ENCODE peak calls at places on chromosomes 3 and 15, in eight cellular contexts. T, C, O, F, G, A, S and D are unnamed samples.

GRCh38 chr3:171162986-171163723 is 136.6 kb upstream of the SLC2A2 start:
- DNase-seq in A (peak; percentile 61), F (no peak), G (no peak), T (no peak), S (no peak), C (no peak), O (peak; percentile 64), D (no peak)

GRCh38 chr3:141243295-141243707 is 11.7 kb downstream of the PXYLP1 start:
- DNase-seq in C (no peak), O (no peak), S (no peak), T (peak; percentile 79), F (no peak), G (no peak), A (peak; percentile 11), D (no peak)

GRCh38 chr15:65245096-65245849 is 34.0 kb upstream of the CILP start:
- DNase-seq in A (no peak), T (no peak), S (peak; percentile 78), O (no peak), C (no peak), G (no peak), F (no peak), D (no peak)

GRCh38 chr3:194598771-194599557 is 34.3 kb downstream of the TMEM44 start:
- DNase-seq in S (no peak), G (no peak), F (no peak), T (no peak), O (no peak), A (no peak), C (no peak), D (no peak)

GRCh38 chr15:32849769-32850668 is 132.2 kb downstream of the GREM1 start:
- DNase-seq in O (no peak), A (no peak), F (no peak), C (no peak), T (no peak), S (no peak), G (no peak), D (no peak)

GRCh38 chr3:66763294-66763693 is 234.8 kb upstream of the KBTBD8 start:
- DNase-seq in F (no peak), A (no peak), O (no peak), G (no peak), T (no peak), C (no peak), S (no peak), D (no peak)

GRCh38 chr3:13121553-13122001 is 48.3 kb upstream of the IQSEC1 start:
- DNase-seq in G (no peak), S (no peak), O (no peak), A (no peak), C (no peak), T (no peak), F (no peak), D (no peak)

GRCh38 chr3:128573160-128573559 is 77.5 kb downstream of the RPN1 start:
- DNase-seq in C (no peak), O (no peak), A (peak; percentile 58), G (no peak), T (no peak), S (no peak), F (no peak), D (no peak)

GRCh38 chr3:133136114-133137041 is 98.2 kb downstream of the TMEM108 start:
- DNase-seq in C (no peak), O (no peak), G (peak; percentile 79), S (no peak), A (no peak), T (no peak), F (no peak), D (no peak)

GRCh38 chr3:120404876-120405275 is 45.9 kb downstream of the FSTL1 start:
- DNase-seq in F (no peak), S (no peak), A (no peak), T (no peak), G (no peak), C (no peak), O (no peak), D (no peak)

GRCh38 chr15:48861813-48862431 is 16.0 kb upstream of the EID1 start:
- DNase-seq in C (no peak), G (peak; percentile 54), F (no peak), T (no peak), S (no peak), A (peak; percentile 68), O (peak; percentile 49), D (no peak)

GRCh38 chr15:68773036-68773435 is 47.7 kb downstream of the ANP32A start:
- DNase-seq in G (no peak), A (no peak), C (no peak), O (no peak), T (no peak), F (no peak), S (no peak), D (no peak)

GRCh38 chr3:165532851-165533250 is 304.4 kb downstream of the BCHE start:
- DNase-seq in F (no peak), A (peak; percentile 10), C (no peak), G (no peak), S (no peak), T (no peak), O (no peak), D (no peak)

GRCh38 chr3:32821686-32822296 is 4.0 kb downstream of the TRIM71 start:
- DNase-seq in A (no peak), C (no peak), S (no peak), F (no peak), G (no peak), O (no peak), T (no peak), D (no peak)

GRCh38 chr3:102068327-102068726 is 219.0 kb downstream of the NFKBIZ start:
- DNase-seq in S (no peak), O (no peak), G (no peak), T (no peak), A (no peak), C (no peak), F (no peak), D (no peak)

GRCh38 chr3:152356870-152357276 is 88.1 kb downstream of the MBNL1 start:
- DNase-seq in C (no peak), O (no peak), T (no peak), A (no peak), G (no peak), S (no peak), F (no peak), D (no peak)

GRCh38 chr15:69224383-69224782 is 63.9 kb downstream of the GLCE start:
- DNase-seq in G (no peak), F (no peak), S (no peak), C (no peak), T (no peak), O (no peak), A (peak; percentile 13), D (no peak)

GRCh38 chr15:39785139-39785538 is 2.5 kb upstream of the FSIP1 start:
- DNase-seq in O (no peak), C (no peak), G (peak; percentile 23), F (no peak), S (no peak), A (peak; percentile 7), T (no peak), D (no peak)

GRCh38 chr3:115187149-115187757 is 40.2 kb upstream of the ZBTB20 start:
- DNase-seq in O (peak; percentile 65), F (no peak), T (no peak), S (no peak), G (no peak), C (no peak), A (no peak), D (no peak)

GRCh38 chr3:37899711-37900306 is 38.1 kb downstream of the CTDSPL start:
- DNase-seq in G (no peak), C (no peak), S (no peak), T (no peak), F (no peak), A (no peak), O (no peak), D (no peak)

GRCh38 chr3:76321615-76322014 is 536.3 kb upstream of the ZNF717 start:
- DNase-seq in F (no peak), C (no peak), O (no peak), T (no peak), S (no peak), A (no peak), G (no peak), D (no peak)

GRCh38 chr3:181726351-181727121 is 14.8 kb downstream of the SOX2 start:
- DNase-seq in C (no peak), F (no peak), O (no peak), A (peak; percentile 75), T (no peak), S (no peak), G (peak; percentile 96), D (no peak)

GRCh38 chr3:63706321-63707085 is 54.0 kb downstream of the SNTN start:
- DNase-seq in G (no peak), T (no peak), C (no peak), F (no peak), S (no peak), O (no peak), A (no peak), D (no peak)

GRCh38 chr15:36498401-36498800 is 81.0 kb upstream of the CDIN1 start:
- DNase-seq in C (no peak), T (no peak), F (no peak), A (no peak), S (no peak), G (no peak), O (no peak), D (no peak)

GRCh38 chr3:185781759-185782158 is 43.1 kb downstream of the IGF2BP2 start:
- DNase-seq in S (no peak), C (no peak), T (no peak), F (no peak), O (no peak), A (no peak), G (no peak), D (no peak)

GRCh38 chr15:86010398-86010797 is 69.3 kb upstream of the AGBL1 start:
- DNase-seq in T (no peak), C (no peak), A (no peak), F (no peak), G (no peak), O (no peak), S (no peak), D (no peak)

GRCh38 chr3:11601446-11602241 is 42.1 kb downstream of the VGLL4 start:
- DNase-seq in O (peak; percentile 82), A (peak; percentile 84), G (no peak), T (peak; percentile 68), S (no peak), C (peak; percentile 57), F (no peak), D (peak; percentile 74)

GRCh38 chr15:33580526-33580925 is 269.8 kb downstream of the RYR3 start:
- DNase-seq in T (no peak), A (no peak), O (no peak), C (no peak), S (no peak), F (no peak), G (no peak), D (no peak)

GRCh38 chr3:188925376-188925775 is 246.4 kb upstream of the TPRG1 start:
- DNase-seq in O (no peak), T (no peak), G (no peak), S (no peak), A (no peak), F (no peak), C (no peak), D (no peak)

GRCh38 chr3:134496481-134497071 is 10.7 kb downstream of the CEP63 start:
- DNase-seq in S (no peak), A (no peak), C (no peak), F (no peak), O (no peak), G (no peak), T (no peak), D (no peak)

GRCh38 chr3:187321766-187322165 is 30.2 kb upstream of the MASP1 start:
- DNase-seq in F (no peak), G (no peak), O (no peak), A (no peak), C (no peak), S (no peak), T (no peak), D (no peak)

GRCh38 chr3:123534264-123534663 is 50.6 kb downstream of the HACD2 start:
- DNase-seq in O (no peak), S (no peak), F (no peak), G (no peak), A (no peak), T (no peak), C (no peak), D (no peak)

GRCh38 chr3:35187908-35188307 is 451.4 kb upstream of the ARPP21 start:
- DNase-seq in C (no peak), F (no peak), A (no peak), T (no peak), S (no peak), O (no peak), G (no peak), D (no peak)

GRCh38 chr15:95162967-95163531 is 931.7 kb downstream of the MCTP2 start:
- DNase-seq in T (no peak), S (no peak), G (no peak), F (no peak), A (no peak), C (no peak), O (no peak), D (peak; percentile 62)